ENCODE peak calls at places on chromosomes 6 and 20, in five cellular contexts. One of them, this sample, is unnamed.
A peak's percentile ranks its signal among the peaks of the same experiment; 100 is the strongest.

GRCh38 chr6:136063095-136063494 is 187.0 kb downstream of the MTFR2 start:
- DNase-seq in IMR-90: peak; percentile 70
- DNase-seq in mesenchymal stem cell: peak; percentile 36
- DNase-seq in H1: no peak
- DNase-seq in neuronal stem cell: no peak
- DNase-seq in this sample: no peak

GRCh38 chr6:29641430-29642213 is 8.6 kb upstream of the GABBR1 start:
- DNase-seq in IMR-90: no peak
- DNase-seq in mesenchymal stem cell: no peak
- DNase-seq in H1: no peak
- DNase-seq in neuronal stem cell: no peak
- DNase-seq in this sample: no peak

GRCh38 chr6:36962874-36963273 is 8.3 kb downstream of the PI16 start:
- DNase-seq in IMR-90: peak; percentile 51
- DNase-seq in mesenchymal stem cell: peak; percentile 65
- DNase-seq in H1: peak; percentile 66
- DNase-seq in neuronal stem cell: peak; percentile 71
- DNase-seq in this sample: peak; percentile 96

GRCh38 chr6:16898640-16899428 is 137.6 kb upstream of the ATXN1 start:
- DNase-seq in IMR-90: no peak
- DNase-seq in mesenchymal stem cell: no peak
- DNase-seq in H1: no peak
- DNase-seq in neuronal stem cell: no peak
- DNase-seq in this sample: no peak

GRCh38 chr6:33719326-33719987 is 8.0 kb upstream of the UQCC2 start:
- DNase-seq in IMR-90: no peak
- DNase-seq in mesenchymal stem cell: no peak
- DNase-seq in H1: no peak
- DNase-seq in neuronal stem cell: no peak
- DNase-seq in this sample: no peak

GRCh38 chr6:1766663-1767062 is 156.9 kb downstream of the FOXC1 start:
- DNase-seq in IMR-90: peak; percentile 29
- DNase-seq in mesenchymal stem cell: peak; percentile 6
- DNase-seq in H1: no peak
- DNase-seq in neuronal stem cell: no peak
- DNase-seq in this sample: no peak

GRCh38 chr6:162706236-162706635 is 21.3 kb downstream of the PRKN start:
- DNase-seq in IMR-90: no peak
- DNase-seq in mesenchymal stem cell: no peak
- DNase-seq in H1: no peak
- DNase-seq in neuronal stem cell: no peak
- DNase-seq in this sample: no peak

GRCh38 chr6:4295058-4295788 is 159.8 kb upstream of the ECI2 start:
- DNase-seq in IMR-90: no peak
- DNase-seq in mesenchymal stem cell: no peak
- DNase-seq in H1: no peak
- DNase-seq in neuronal stem cell: no peak
- DNase-seq in this sample: no peak

GRCh38 chr6:135115411-135116293 is 61.0 kb upstream of the HBS1L start:
- DNase-seq in IMR-90: no peak
- DNase-seq in mesenchymal stem cell: peak; percentile 16
- DNase-seq in H1: no peak
- DNase-seq in neuronal stem cell: no peak
- DNase-seq in this sample: no peak

GRCh38 chr6:20490591-20490990 is 43.7 kb upstream of the CDKAL1 start:
- DNase-seq in IMR-90: no peak
- DNase-seq in mesenchymal stem cell: no peak
- DNase-seq in H1: no peak
- DNase-seq in neuronal stem cell: no peak
- DNase-seq in this sample: no peak

GRCh38 chr6:14995966-14996602 is 249.8 kb upstream of the JARID2 start:
- DNase-seq in IMR-90: no peak
- DNase-seq in mesenchymal stem cell: no peak
- DNase-seq in H1: no peak
- DNase-seq in neuronal stem cell: no peak
- DNase-seq in this sample: no peak
- H2BK15ac ChIP-seq in IMR-90: no peak overlapping the region
- H2BK15ac ChIP-seq in mesenchymal stem cell: no peak overlapping the region
- H2BK15ac ChIP-seq in H1: no peak overlapping the region
- H2BK15ac ChIP-seq in neuronal stem cell: no peak overlapping the region
- H2BK15ac ChIP-seq in this sample: no peak overlapping the region

DNA sequence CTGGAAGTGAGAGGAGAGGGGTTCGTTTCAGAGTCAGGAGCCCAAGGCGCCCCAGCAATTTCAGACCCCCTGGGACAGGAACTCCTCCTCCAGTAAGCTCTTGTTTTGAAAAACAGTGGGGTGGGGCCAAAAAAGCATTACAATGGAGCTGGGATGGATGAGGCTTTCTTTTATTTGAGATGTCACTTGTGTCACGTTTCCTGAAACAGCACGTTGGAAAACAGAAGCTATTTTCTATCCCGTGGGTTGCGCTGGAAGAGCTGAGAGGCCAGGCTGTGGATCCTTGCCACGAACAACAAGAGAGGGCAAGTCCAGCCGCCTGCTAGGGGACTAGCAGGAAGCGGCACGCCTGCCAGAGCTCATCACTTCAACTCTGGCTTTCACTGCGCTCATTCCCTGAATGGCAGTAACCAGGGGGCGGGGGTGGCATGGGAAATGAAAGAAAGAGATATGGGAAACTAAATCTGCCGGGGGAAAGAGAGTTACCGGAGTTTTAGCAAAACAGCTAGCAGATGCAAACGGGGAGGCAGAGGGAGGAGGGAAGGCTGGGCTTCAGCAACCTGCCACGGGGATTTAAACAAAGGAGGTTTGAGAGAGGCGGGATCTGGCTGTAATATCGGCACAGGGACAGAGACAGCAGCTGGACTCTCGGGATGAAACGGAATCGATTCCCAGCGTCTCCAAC is 34.6 kb downstream of the GCNT2 start:
- DNase-seq in IMR-90: peak; percentile 8
- DNase-seq in mesenchymal stem cell: peak; percentile 53
- DNase-seq in H1: peak; percentile 56
- DNase-seq in neuronal stem cell: peak; percentile 58
- DNase-seq in this sample: peak; percentile 83
- H2BK120ac ChIP-seq in IMR-90: peak overlapping the region; percentile 4
- H2BK120ac ChIP-seq in mesenchymal stem cell: peak overlapping the region; percentile 15
- H2BK120ac ChIP-seq in H1: no peak overlapping the region
- H2BK120ac ChIP-seq in neuronal stem cell: peak overlapping the region; percentile 32
- H2BK120ac ChIP-seq in this sample: no peak overlapping the region

DNA sequence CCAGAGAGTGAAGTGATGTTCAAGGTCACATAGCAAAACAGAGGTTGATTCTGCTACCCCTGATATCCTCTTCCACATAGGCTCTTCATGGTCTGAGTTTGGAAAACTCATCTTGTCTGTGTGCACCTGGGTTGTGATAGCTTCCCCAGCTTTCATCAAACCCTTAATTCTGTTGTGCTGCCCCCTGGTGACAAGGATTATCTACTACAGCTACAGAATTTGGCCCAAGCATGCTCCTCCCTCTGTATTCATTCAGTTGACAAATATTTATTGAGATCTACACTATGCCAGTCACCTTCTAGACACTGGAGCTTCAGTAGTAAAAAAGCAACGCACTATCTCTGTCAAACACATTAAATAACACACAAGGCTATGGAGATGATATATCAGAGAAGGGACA is 50.4 kb downstream of the SMPDL3A start:
- DNase-seq in IMR-90: peak; percentile 50
- DNase-seq in mesenchymal stem cell: peak; percentile 66
- DNase-seq in H1: no peak
- DNase-seq in neuronal stem cell: peak; percentile 66
- DNase-seq in this sample: peak; percentile 70
- H3K9ac ChIP-seq in IMR-90: no peak overlapping the region
- H3K9ac ChIP-seq in mesenchymal stem cell: no peak overlapping the region
- H3K9ac ChIP-seq in H1: no peak overlapping the region
- H3K9ac ChIP-seq in neuronal stem cell: no peak overlapping the region
- H3K9ac ChIP-seq in this sample: no peak overlapping the region

DNA sequence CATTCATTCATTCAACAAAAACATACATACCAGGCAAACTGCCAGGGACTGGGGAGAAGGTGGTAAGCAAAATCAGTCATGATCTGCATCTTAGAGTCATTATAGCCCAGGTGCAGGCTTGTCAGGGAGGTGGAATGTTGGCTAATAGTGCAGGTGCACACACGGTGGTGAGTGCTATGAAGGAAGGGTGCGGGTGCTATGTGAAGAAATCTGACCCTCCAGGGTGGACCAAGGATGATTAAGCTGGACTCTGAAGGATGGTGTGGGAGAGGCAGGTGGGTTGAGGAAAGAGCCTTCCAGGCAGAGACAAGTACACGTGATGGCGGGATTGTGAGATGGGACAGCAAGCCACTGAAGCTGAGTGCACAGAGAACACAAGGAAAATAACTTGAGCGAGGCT is 77.4 kb downstream of the B3GAT2 start:
- DNase-seq in IMR-90: no peak
- DNase-seq in mesenchymal stem cell: no peak
- DNase-seq in H1: no peak
- DNase-seq in neuronal stem cell: no peak
- DNase-seq in this sample: no peak
- H2BK15ac ChIP-seq in IMR-90: no peak overlapping the region
- H2BK15ac ChIP-seq in mesenchymal stem cell: no peak overlapping the region
- H2BK15ac ChIP-seq in H1: no peak overlapping the region
- H2BK15ac ChIP-seq in neuronal stem cell: no peak overlapping the region
- H2BK15ac ChIP-seq in this sample: no peak overlapping the region

GRCh38 chr20:19756756-19757486 is 1.1 kb upstream of the RIN2 start:
- DNase-seq in IMR-90: no peak
- DNase-seq in mesenchymal stem cell: no peak
- DNase-seq in H1: no peak
- DNase-seq in neuronal stem cell: no peak
- DNase-seq in this sample: no peak

GRCh38 chr20:19758888-19759331 is 852 bp downstream of the RIN2 start:
- DNase-seq in IMR-90: no peak
- DNase-seq in mesenchymal stem cell: peak; percentile 71
- DNase-seq in H1: no peak
- DNase-seq in neuronal stem cell: peak; percentile 52
- DNase-seq in this sample: peak; percentile 64

GRCh38 chr20:19760371-19760721 is 2.3 kb downstream of the RIN2 start:
- DNase-seq in IMR-90: no peak
- DNase-seq in mesenchymal stem cell: no peak
- DNase-seq in H1: no peak
- DNase-seq in neuronal stem cell: no peak
- DNase-seq in this sample: no peak

GRCh38 chr20:19757487-19757972 is 528 bp upstream of the RIN2 start:
- DNase-seq in IMR-90: peak; percentile 70
- DNase-seq in mesenchymal stem cell: peak; percentile 86
- DNase-seq in H1: no peak
- DNase-seq in neuronal stem cell: peak; percentile 62
- DNase-seq in this sample: peak; percentile 76

GRCh38 chr20:19757973-19758887 is at the start of gene RIN2:
- DNase-seq in IMR-90: peak; percentile 87
- DNase-seq in mesenchymal stem cell: peak; percentile 95
- DNase-seq in H1: peak; percentile 88
- DNase-seq in neuronal stem cell: peak; percentile 92
- DNase-seq in this sample: peak; percentile 98
- H2BK120ac ChIP-seq in IMR-90: peak within 1 kb of the TSS; percentile 88
- H2BK120ac ChIP-seq in mesenchymal stem cell: peak within 1 kb of the TSS; percentile 99
- H2BK120ac ChIP-seq in H1: no peak within 1 kb of the TSS
- H2BK120ac ChIP-seq in neuronal stem cell: peak within 1 kb of the TSS; percentile 94
- H2BK120ac ChIP-seq in this sample: no peak within 1 kb of the TSS

GRCh38 chr6:166987930-166988329 is 11.3 kb upstream of the CEP43 start:
- DNase-seq in IMR-90: no peak
- DNase-seq in mesenchymal stem cell: no peak
- DNase-seq in H1: no peak
- DNase-seq in neuronal stem cell: no peak
- DNase-seq in this sample: no peak
- H3K9ac ChIP-seq in IMR-90: no peak overlapping the region
- H3K9ac ChIP-seq in mesenchymal stem cell: no peak overlapping the region
- H3K9ac ChIP-seq in H1: no peak overlapping the region
- H3K9ac ChIP-seq in neuronal stem cell: no peak overlapping the region
- H3K9ac ChIP-seq in this sample: no peak overlapping the region

This sample was measured in mesendoderm.